ENCODE peak calls at places on chromosomes 12 and 14, in nine cellular contexts. One of them, this sample, is unnamed.

GRCh38 chr12:96241484-96242256 is 47.5 kb downstream of the ELK3 start:
- DNase-seq in GM03348: peak
- DNase-seq in HCT116: no peak
- DNase-seq in lower leg skin: peak
- DNase-seq in mammary epithelial cell: no peak
- DNase-seq in right cardiac atrium: no peak
- DNase-seq in coronary artery: no peak
- DNase-seq in stimulated activated CD4-positive, alpha-beta T cell treated with anti-CD3 and anti-CD28 coated beads, Interleukin-1b, Interleukin-23, amount 100 ng/mL, for 24 hours: no peak
- DNase-seq in left lung: peak
- DNase-seq in this sample: no peak

GRCh38 chr12:94625531-94625930 is 24.8 kb downstream of the TMCC3 start:
- DNase-seq in lower leg skin: no peak
- DNase-seq in left lung: no peak
- DNase-seq in GM03348: no peak
- DNase-seq in mammary epithelial cell: no peak
- DNase-seq in right cardiac atrium: no peak
- DNase-seq in coronary artery: no peak
- DNase-seq in HCT116: no peak
- DNase-seq in stimulated activated CD4-positive, alpha-beta T cell treated with anti-CD3 and anti-CD28 coated beads, Interleukin-1b, Interleukin-23, amount 100 ng/mL, for 24 hours: no peak
- DNase-seq in this sample: no peak

GRCh38 chr12:104635944-104636343 is 179.2 kb downstream of the CHST11 start:
- DNase-seq in right cardiac atrium: no peak
- DNase-seq in left lung: no peak
- DNase-seq in GM03348: no peak
- DNase-seq in coronary artery: no peak
- DNase-seq in stimulated activated CD4-positive, alpha-beta T cell treated with anti-CD3 and anti-CD28 coated beads, Interleukin-1b, Interleukin-23, amount 100 ng/mL, for 24 hours: no peak
- DNase-seq in mammary epithelial cell: no peak
- DNase-seq in HCT116: no peak
- DNase-seq in lower leg skin: no peak
- DNase-seq in this sample: no peak

GRCh38 chr14:75310295-75311059 is 31.8 kb downstream of the FOS start:
- DNase-seq in coronary artery: peak
- DNase-seq in right cardiac atrium: peak
- DNase-seq in mammary epithelial cell: peak
- DNase-seq in HCT116: no peak
- DNase-seq in GM03348: peak
- DNase-seq in stimulated activated CD4-positive, alpha-beta T cell treated with anti-CD3 and anti-CD28 coated beads, Interleukin-1b, Interleukin-23, amount 100 ng/mL, for 24 hours: no peak
- DNase-seq in left lung: peak
- DNase-seq in lower leg skin: peak
- DNase-seq in this sample: peak

GRCh38 chr14:37623552-37623951 is 28.1 kb downstream of the TTC6 start:
- DNase-seq in coronary artery: no peak
- DNase-seq in left lung: no peak
- DNase-seq in mammary epithelial cell: peak
- DNase-seq in right cardiac atrium: no peak
- DNase-seq in lower leg skin: no peak
- DNase-seq in stimulated activated CD4-positive, alpha-beta T cell treated with anti-CD3 and anti-CD28 coated beads, Interleukin-1b, Interleukin-23, amount 100 ng/mL, for 24 hours: no peak
- DNase-seq in HCT116: peak
- DNase-seq in GM03348: peak
- DNase-seq in this sample: no peak

GRCh38 chr14:68208726-68209125 is 389.1 kb downstream of the RAD51B start:
- DNase-seq in coronary artery: no peak
- DNase-seq in stimulated activated CD4-positive, alpha-beta T cell treated with anti-CD3 and anti-CD28 coated beads, Interleukin-1b, Interleukin-23, amount 100 ng/mL, for 24 hours: no peak
- DNase-seq in left lung: no peak
- DNase-seq in lower leg skin: no peak
- DNase-seq in mammary epithelial cell: no peak
- DNase-seq in GM03348: no peak
- DNase-seq in right cardiac atrium: no peak
- DNase-seq in HCT116: no peak
- DNase-seq in this sample: no peak

GRCh38 chr12:117470804-117471203 is 109.4 kb upstream of the NOS1 start:
- DNase-seq in GM03348: no peak
- DNase-seq in mammary epithelial cell: no peak
- DNase-seq in left lung: no peak
- DNase-seq in coronary artery: no peak
- DNase-seq in HCT116: no peak
- DNase-seq in stimulated activated CD4-positive, alpha-beta T cell treated with anti-CD3 and anti-CD28 coated beads, Interleukin-1b, Interleukin-23, amount 100 ng/mL, for 24 hours: no peak
- DNase-seq in right cardiac atrium: no peak
- DNase-seq in lower leg skin: no peak
- DNase-seq in this sample: no peak

GRCh38 chr12:118645219-118645618 is 268.9 kb downstream of the SUDS3 start:
- DNase-seq in left lung: no peak
- DNase-seq in HCT116: no peak
- DNase-seq in GM03348: no peak
- DNase-seq in mammary epithelial cell: no peak
- DNase-seq in stimulated activated CD4-positive, alpha-beta T cell treated with anti-CD3 and anti-CD28 coated beads, Interleukin-1b, Interleukin-23, amount 100 ng/mL, for 24 hours: no peak
- DNase-seq in lower leg skin: no peak
- DNase-seq in coronary artery: no peak
- DNase-seq in right cardiac atrium: no peak
- DNase-seq in this sample: no peak

GRCh38 chr12:98422809-98423208 is 92.6 kb upstream of the TMPO start:
- DNase-seq in lower leg skin: no peak
- DNase-seq in stimulated activated CD4-positive, alpha-beta T cell treated with anti-CD3 and anti-CD28 coated beads, Interleukin-1b, Interleukin-23, amount 100 ng/mL, for 24 hours: no peak
- DNase-seq in GM03348: no peak
- DNase-seq in left lung: no peak
- DNase-seq in HCT116: no peak
- DNase-seq in coronary artery: no peak
- DNase-seq in mammary epithelial cell: peak
- DNase-seq in right cardiac atrium: no peak
- DNase-seq in this sample: no peak

GRCh38 chr12:26749781-26750180 is 83.2 kb downstream of the ITPR2 start:
- DNase-seq in HCT116: no peak
- DNase-seq in coronary artery: no peak
- DNase-seq in lower leg skin: no peak
- DNase-seq in right cardiac atrium: no peak
- DNase-seq in GM03348: no peak
- DNase-seq in stimulated activated CD4-positive, alpha-beta T cell treated with anti-CD3 and anti-CD28 coated beads, Interleukin-1b, Interleukin-23, amount 100 ng/mL, for 24 hours: no peak
- DNase-seq in left lung: no peak
- DNase-seq in mammary epithelial cell: peak
- DNase-seq in this sample: no peak

GRCh38 chr14:45526715-45527549 is 273.9 kb upstream of the MIS18BP1 start:
- DNase-seq in HCT116: peak
- DNase-seq in left lung: no peak
- DNase-seq in right cardiac atrium: peak
- DNase-seq in stimulated activated CD4-positive, alpha-beta T cell treated with anti-CD3 and anti-CD28 coated beads, Interleukin-1b, Interleukin-23, amount 100 ng/mL, for 24 hours: no peak
- DNase-seq in coronary artery: no peak
- DNase-seq in lower leg skin: no peak
- DNase-seq in mammary epithelial cell: peak
- DNase-seq in GM03348: peak
- DNase-seq in this sample: no peak

GRCh38 chr14:28299227-28299626 is 467.4 kb upstream of the FOXG1 start:
- DNase-seq in left lung: no peak
- DNase-seq in stimulated activated CD4-positive, alpha-beta T cell treated with anti-CD3 and anti-CD28 coated beads, Interleukin-1b, Interleukin-23, amount 100 ng/mL, for 24 hours: no peak
- DNase-seq in right cardiac atrium: peak
- DNase-seq in lower leg skin: peak
- DNase-seq in mammary epithelial cell: no peak
- DNase-seq in HCT116: no peak
- DNase-seq in coronary artery: no peak
- DNase-seq in GM03348: no peak
- DNase-seq in this sample: no peak

GRCh38 chr12:45685680-45686079 is 43.8 kb upstream of the ARID2 start:
- DNase-seq in GM03348: no peak
- DNase-seq in coronary artery: no peak
- DNase-seq in lower leg skin: no peak
- DNase-seq in left lung: no peak
- DNase-seq in mammary epithelial cell: no peak
- DNase-seq in stimulated activated CD4-positive, alpha-beta T cell treated with anti-CD3 and anti-CD28 coated beads, Interleukin-1b, Interleukin-23, amount 100 ng/mL, for 24 hours: no peak
- DNase-seq in HCT116: no peak
- DNase-seq in right cardiac atrium: no peak
- DNase-seq in this sample: no peak

GRCh38 chr14:104602933-104603325 is 1.6 kb downstream of the TMEM179 start:
- DNase-seq in HCT116: no peak
- DNase-seq in mammary epithelial cell: no peak
- DNase-seq in lower leg skin: no peak
- DNase-seq in stimulated activated CD4-positive, alpha-beta T cell treated with anti-CD3 and anti-CD28 coated beads, Interleukin-1b, Interleukin-23, amount 100 ng/mL, for 24 hours: no peak
- DNase-seq in left lung: peak
- DNase-seq in coronary artery: peak
- DNase-seq in GM03348: no peak
- DNase-seq in right cardiac atrium: no peak
- DNase-seq in this sample: no peak

GRCh38 chr12:6104027-6104426 is 20.4 kb downstream of the VWF start:
- DNase-seq in HCT116: no peak
- DNase-seq in coronary artery: no peak
- DNase-seq in left lung: no peak
- DNase-seq in GM03348: no peak
- DNase-seq in lower leg skin: no peak
- DNase-seq in right cardiac atrium: no peak
- DNase-seq in mammary epithelial cell: no peak
- DNase-seq in stimulated activated CD4-positive, alpha-beta T cell treated with anti-CD3 and anti-CD28 coated beads, Interleukin-1b, Interleukin-23, amount 100 ng/mL, for 24 hours: no peak
- DNase-seq in this sample: no peak

GRCh38 chr14:44589180-44589579 is 82.1 kb upstream of the FSCB start:
- DNase-seq in stimulated activated CD4-positive, alpha-beta T cell treated with anti-CD3 and anti-CD28 coated beads, Interleukin-1b, Interleukin-23, amount 100 ng/mL, for 24 hours: no peak
- DNase-seq in HCT116: no peak
- DNase-seq in mammary epithelial cell: peak
- DNase-seq in coronary artery: no peak
- DNase-seq in GM03348: no peak
- DNase-seq in right cardiac atrium: no peak
- DNase-seq in lower leg skin: no peak
- DNase-seq in left lung: no peak
- DNase-seq in this sample: no peak

GRCh38 chr12:7190268-7191055 is 976 bp downstream of the PEX5 start:
- DNase-seq in left lung: no peak
- DNase-seq in HCT116: no peak
- DNase-seq in mammary epithelial cell: peak
- DNase-seq in stimulated activated CD4-positive, alpha-beta T cell treated with anti-CD3 and anti-CD28 coated beads, Interleukin-1b, Interleukin-23, amount 100 ng/mL, for 24 hours: no peak
- DNase-seq in coronary artery: peak
- DNase-seq in right cardiac atrium: peak
- DNase-seq in GM03348: peak
- DNase-seq in lower leg skin: peak
- DNase-seq in this sample: no peak

GRCh38 chr14:21455592-21455911 is 371 bp downstream of the CHD8 start:
- DNase-seq in stimulated activated CD4-positive, alpha-beta T cell treated with anti-CD3 and anti-CD28 coated beads, Interleukin-1b, Interleukin-23, amount 100 ng/mL, for 24 hours: no peak
- DNase-seq in GM03348: peak
- DNase-seq in coronary artery: no peak
- DNase-seq in left lung: no peak
- DNase-seq in right cardiac atrium: no peak
- DNase-seq in HCT116: no peak
- DNase-seq in mammary epithelial cell: peak
- DNase-seq in lower leg skin: no peak
- DNase-seq in this sample: no peak

GRCh38 chr12:130787445-130788410 is 51.3 kb downstream of the STX2 start:
- DNase-seq in lower leg skin: no peak
- DNase-seq in stimulated activated CD4-positive, alpha-beta T cell treated with anti-CD3 and anti-CD28 coated beads, Interleukin-1b, Interleukin-23, amount 100 ng/mL, for 24 hours: no peak
- DNase-seq in left lung: no peak
- DNase-seq in HCT116: no peak
- DNase-seq in GM03348: no peak
- DNase-seq in mammary epithelial cell: no peak
- DNase-seq in coronary artery: no peak
- DNase-seq in right cardiac atrium: no peak
- DNase-seq in this sample: no peak

GRCh38 chr12:57735952-57736742 is 2.4 kb downstream of the AGAP2 start:
- DNase-seq in right cardiac atrium: peak
- DNase-seq in left lung: no peak
- DNase-seq in coronary artery: no peak
- DNase-seq in GM03348: peak
- DNase-seq in lower leg skin: no peak
- DNase-seq in mammary epithelial cell: peak
- DNase-seq in stimulated activated CD4-positive, alpha-beta T cell treated with anti-CD3 and anti-CD28 coated beads, Interleukin-1b, Interleukin-23, amount 100 ng/mL, for 24 hours: no peak
- DNase-seq in HCT116: no peak
- DNase-seq in this sample: no peak

GRCh38 chr14:89903340-89903965 is 51.1 kb downstream of the EFCAB11 start:
- DNase-seq in HCT116: no peak
- DNase-seq in coronary artery: no peak
- DNase-seq in mammary epithelial cell: no peak
- DNase-seq in GM03348: no peak
- DNase-seq in left lung: no peak
- DNase-seq in right cardiac atrium: no peak
- DNase-seq in stimulated activated CD4-positive, alpha-beta T cell treated with anti-CD3 and anti-CD28 coated beads, Interleukin-1b, Interleukin-23, amount 100 ng/mL, for 24 hours: no peak
- DNase-seq in lower leg skin: no peak
- DNase-seq in this sample: no peak

GRCh38 chr14:80924365-80925103 is 17.0 kb downstream of the CEP128 start:
- DNase-seq in HCT116: no peak
- DNase-seq in lower leg skin: no peak
- DNase-seq in stimulated activated CD4-positive, alpha-beta T cell treated with anti-CD3 and anti-CD28 coated beads, Interleukin-1b, Interleukin-23, amount 100 ng/mL, for 24 hours: no peak
- DNase-seq in left lung: no peak
- DNase-seq in coronary artery: no peak
- DNase-seq in GM03348: no peak
- DNase-seq in mammary epithelial cell: peak
- DNase-seq in right cardiac atrium: no peak
- DNase-seq in this sample: no peak

GRCh38 chr12:26119391-26119981 is 5.4 kb downstream of the BHLHE41 start:
- DNase-seq in HCT116: peak
- DNase-seq in coronary artery: no peak
- DNase-seq in lower leg skin: no peak
- DNase-seq in left lung: no peak
- DNase-seq in right cardiac atrium: no peak
- DNase-seq in mammary epithelial cell: peak
- DNase-seq in stimulated activated CD4-positive, alpha-beta T cell treated with anti-CD3 and anti-CD28 coated beads, Interleukin-1b, Interleukin-23, amount 100 ng/mL, for 24 hours: no peak
- DNase-seq in GM03348: peak
- DNase-seq in this sample: no peak

GRCh38 chr14:36661506-36662257 is at the start of gene PAX9:
- DNase-seq in left lung: peak
- DNase-seq in right cardiac atrium: peak
- DNase-seq in coronary artery: no peak
- DNase-seq in mammary epithelial cell: peak
- DNase-seq in stimulated activated CD4-positive, alpha-beta T cell treated with anti-CD3 and anti-CD28 coated beads, Interleukin-1b, Interleukin-23, amount 100 ng/mL, for 24 hours: no peak
- DNase-seq in HCT116: peak
- DNase-seq in lower leg skin: peak
- DNase-seq in GM03348: peak
- DNase-seq in this sample: peak

GRCh38 chr12:5503774-5504173 is 71.9 kb downstream of the NTF3 start:
- DNase-seq in mammary epithelial cell: peak
- DNase-seq in stimulated activated CD4-positive, alpha-beta T cell treated with anti-CD3 and anti-CD28 coated beads, Interleukin-1b, Interleukin-23, amount 100 ng/mL, for 24 hours: no peak
- DNase-seq in GM03348: no peak
- DNase-seq in HCT116: no peak
- DNase-seq in lower leg skin: peak
- DNase-seq in coronary artery: peak
- DNase-seq in left lung: no peak
- DNase-seq in right cardiac atrium: no peak
- DNase-seq in this sample: no peak

GRCh38 chr14:61372379-61372778 is 51.0 kb downstream of the PRKCH start:
- DNase-seq in coronary artery: no peak
- DNase-seq in GM03348: no peak
- DNase-seq in stimulated activated CD4-positive, alpha-beta T cell treated with anti-CD3 and anti-CD28 coated beads, Interleukin-1b, Interleukin-23, amount 100 ng/mL, for 24 hours: no peak
- DNase-seq in mammary epithelial cell: no peak
- DNase-seq in HCT116: no peak
- DNase-seq in lower leg skin: no peak
- DNase-seq in right cardiac atrium: no peak
- DNase-seq in left lung: no peak
- DNase-seq in this sample: no peak

GRCh38 chr14:54366726-54367707 is 29.8 kb upstream of the CDKN3 start:
- DNase-seq in left lung: no peak
- DNase-seq in right cardiac atrium: no peak
- DNase-seq in coronary artery: no peak
- DNase-seq in GM03348: peak
- DNase-seq in lower leg skin: no peak
- DNase-seq in HCT116: peak
- DNase-seq in mammary epithelial cell: peak
- DNase-seq in stimulated activated CD4-positive, alpha-beta T cell treated with anti-CD3 and anti-CD28 coated beads, Interleukin-1b, Interleukin-23, amount 100 ng/mL, for 24 hours: no peak
- DNase-seq in this sample: no peak

GRCh38 chr14:87615050-87615449 is 377.9 kb downstream of the GALC start:
- DNase-seq in right cardiac atrium: no peak
- DNase-seq in coronary artery: no peak
- DNase-seq in lower leg skin: no peak
- DNase-seq in GM03348: no peak
- DNase-seq in HCT116: no peak
- DNase-seq in stimulated activated CD4-positive, alpha-beta T cell treated with anti-CD3 and anti-CD28 coated beads, Interleukin-1b, Interleukin-23, amount 100 ng/mL, for 24 hours: no peak
- DNase-seq in mammary epithelial cell: no peak
- DNase-seq in left lung: no peak
- DNase-seq in this sample: no peak

GRCh38 chr12:46342562-46343033 is 30.0 kb downstream of the SLC38A2 start:
- DNase-seq in right cardiac atrium: no peak
- DNase-seq in coronary artery: no peak
- DNase-seq in left lung: no peak
- DNase-seq in GM03348: no peak
- DNase-seq in lower leg skin: no peak
- DNase-seq in stimulated activated CD4-positive, alpha-beta T cell treated with anti-CD3 and anti-CD28 coated beads, Interleukin-1b, Interleukin-23, amount 100 ng/mL, for 24 hours: no peak
- DNase-seq in HCT116: peak
- DNase-seq in mammary epithelial cell: peak
- DNase-seq in this sample: no peak

GRCh38 chr12:851913-852312 is 97.6 kb downstream of the RAD52 start:
- DNase-seq in GM03348: peak
- DNase-seq in coronary artery: no peak
- DNase-seq in right cardiac atrium: no peak
- DNase-seq in mammary epithelial cell: peak
- DNase-seq in left lung: no peak
- DNase-seq in stimulated activated CD4-positive, alpha-beta T cell treated with anti-CD3 and anti-CD28 coated beads, Interleukin-1b, Interleukin-23, amount 100 ng/mL, for 24 hours: no peak
- DNase-seq in HCT116: no peak
- DNase-seq in lower leg skin: no peak
- DNase-seq in this sample: no peak

GRCh38 chr14:78254911-78255431 is 84.8 kb downstream of the NRXN3 start:
- DNase-seq in GM03348: peak
- DNase-seq in stimulated activated CD4-positive, alpha-beta T cell treated with anti-CD3 and anti-CD28 coated beads, Interleukin-1b, Interleukin-23, amount 100 ng/mL, for 24 hours: no peak
- DNase-seq in mammary epithelial cell: peak
- DNase-seq in HCT116: no peak
- DNase-seq in coronary artery: peak
- DNase-seq in lower leg skin: no peak
- DNase-seq in left lung: peak
- DNase-seq in right cardiac atrium: no peak
- DNase-seq in this sample: no peak